ENCODE peak calls at places on chromosomes 5 and 9, in six cellular contexts. One of them, this sample, is unnamed.

GRCh38 chr5:150279618-150280017 is 10.0 kb downstream of the CAMK2A start:
- DNase-seq in psoas muscle: no peak
- DNase-seq in HAP-1: no peak
- DNase-seq in HS-27A: no peak
- DNase-seq in glutamatergic neuron: no peak
- DNase-seq in left cardiac atrium: no peak
- DNase-seq in this sample: peak; percentile 51

GRCh38 chr5:139638090-139638735 is 9.9 kb upstream of the CXXC5 start:
- DNase-seq in HAP-1: no peak
- DNase-seq in glutamatergic neuron: peak; percentile 88
- DNase-seq in HS-27A: no peak
- DNase-seq in psoas muscle: peak; percentile 96
- DNase-seq in left cardiac atrium: peak; percentile 87
- DNase-seq in this sample: peak; percentile 87

GRCh38 chr5:96476654-96477053 is 43.6 kb upstream of the PCSK1 start:
- DNase-seq in psoas muscle: no peak
- DNase-seq in HAP-1: no peak
- DNase-seq in glutamatergic neuron: no peak
- DNase-seq in left cardiac atrium: no peak
- DNase-seq in HS-27A: no peak
- DNase-seq in this sample: no peak

GRCh38 chr5:132019857-132020555 is 8.5 kb upstream of the ACSL6 start:
- DNase-seq in psoas muscle: no peak
- DNase-seq in HAP-1: no peak
- DNase-seq in HS-27A: no peak
- DNase-seq in left cardiac atrium: no peak
- DNase-seq in glutamatergic neuron: no peak
- DNase-seq in this sample: no peak

GRCh38 chr5:130549884-130550552 is 615.0 kb downstream of the HINT1 start:
- DNase-seq in glutamatergic neuron: no peak
- DNase-seq in HS-27A: peak; percentile 56
- DNase-seq in psoas muscle: no peak
- DNase-seq in HAP-1: no peak
- DNase-seq in left cardiac atrium: peak; percentile 19
- DNase-seq in this sample: peak; percentile 23

GRCh38 chr9:136854113-136854841 is 2.1 kb downstream of the MAMDC4 start:
- DNase-seq in glutamatergic neuron: peak; percentile 18
- DNase-seq in HAP-1: no peak
- DNase-seq in left cardiac atrium: peak; percentile 26
- DNase-seq in psoas muscle: peak; percentile 54
- DNase-seq in HS-27A: no peak
- DNase-seq in this sample: peak; percentile 31

GRCh38 chr5:67414712-67415111 is 218.1 kb upstream of the CD180 start:
- DNase-seq in glutamatergic neuron: no peak
- DNase-seq in left cardiac atrium: no peak
- DNase-seq in HAP-1: no peak
- DNase-seq in psoas muscle: no peak
- DNase-seq in HS-27A: no peak
- DNase-seq in this sample: no peak

GRCh38 chr5:142834504-142834903 is 64.3 kb downstream of the ARHGAP26 start:
- DNase-seq in HAP-1: no peak
- DNase-seq in left cardiac atrium: no peak
- DNase-seq in glutamatergic neuron: no peak
- DNase-seq in psoas muscle: no peak
- DNase-seq in HS-27A: no peak
- DNase-seq in this sample: no peak

GRCh38 chr5:10637944-10638343 is 74.1 kb downstream of the ANKRD33B start:
- DNase-seq in glutamatergic neuron: no peak
- DNase-seq in HS-27A: no peak
- DNase-seq in psoas muscle: no peak
- DNase-seq in left cardiac atrium: no peak
- DNase-seq in HAP-1: no peak
- DNase-seq in this sample: no peak

GRCh38 chr5:123813937-123814624 is 302.1 kb downstream of the CSNK1G3 start:
- DNase-seq in glutamatergic neuron: no peak
- DNase-seq in psoas muscle: no peak
- DNase-seq in left cardiac atrium: no peak
- DNase-seq in HAP-1: peak; percentile 23
- DNase-seq in HS-27A: no peak
- DNase-seq in this sample: no peak

GRCh38 chr9:78298046-78298511 is 1.2 kb downstream of the PSAT1 start:
- DNase-seq in left cardiac atrium: no peak
- DNase-seq in HAP-1: peak; percentile 31
- DNase-seq in glutamatergic neuron: peak; percentile 41
- DNase-seq in psoas muscle: no peak
- DNase-seq in HS-27A: no peak
- DNase-seq in this sample: no peak

GRCh38 chr9:134781895-134782294 is 98.7 kb upstream of the FCN2 start:
- DNase-seq in HS-27A: no peak
- DNase-seq in glutamatergic neuron: peak; percentile 46
- DNase-seq in psoas muscle: no peak
- DNase-seq in HAP-1: no peak
- DNase-seq in left cardiac atrium: no peak
- DNase-seq in this sample: peak; percentile 61

GRCh38 chr5:154627711-154628678 is 127.2 kb upstream of the LARP1 start:
- DNase-seq in psoas muscle: no peak
- DNase-seq in HS-27A: no peak
- DNase-seq in left cardiac atrium: no peak
- DNase-seq in HAP-1: peak; percentile 82
- DNase-seq in glutamatergic neuron: no peak
- DNase-seq in this sample: no peak

GRCh38 chr9:37283730-37284235 is 138.7 kb upstream of the GRHPR start:
- DNase-seq in left cardiac atrium: no peak
- DNase-seq in glutamatergic neuron: no peak
- DNase-seq in HAP-1: peak; percentile 35
- DNase-seq in psoas muscle: no peak
- DNase-seq in HS-27A: no peak
- DNase-seq in this sample: no peak

GRCh38 chr5:74127377-74128338 is 501.7 kb downstream of the ARHGEF28 start:
- DNase-seq in left cardiac atrium: peak; percentile 40
- DNase-seq in glutamatergic neuron: no peak
- DNase-seq in HS-27A: no peak
- DNase-seq in HAP-1: no peak
- DNase-seq in psoas muscle: no peak
- DNase-seq in this sample: peak; percentile 57

GRCh38 chr9:135296783-135297715 is 182.5 kb upstream of the PPP1R26 start:
- DNase-seq in HS-27A: no peak
- DNase-seq in glutamatergic neuron: no peak
- DNase-seq in HAP-1: no peak
- DNase-seq in left cardiac atrium: no peak
- DNase-seq in psoas muscle: no peak
- DNase-seq in this sample: no peak

GRCh38 chr5:50958852-50959457 is 292.5 kb downstream of the PARP8 start:
- DNase-seq in left cardiac atrium: no peak
- DNase-seq in HS-27A: no peak
- DNase-seq in HAP-1: peak; percentile 63
- DNase-seq in psoas muscle: no peak
- DNase-seq in glutamatergic neuron: no peak
- DNase-seq in this sample: no peak

GRCh38 chr5:146507428-146507827 is 8.6 kb downstream of the GPR151 start:
- DNase-seq in HAP-1: no peak
- DNase-seq in HS-27A: no peak
- DNase-seq in psoas muscle: no peak
- DNase-seq in glutamatergic neuron: no peak
- DNase-seq in left cardiac atrium: no peak
- DNase-seq in this sample: no peak

GRCh38 chr5:147968855-147969254 is 62.5 kb upstream of the C5orf46 start:
- DNase-seq in HS-27A: no peak
- DNase-seq in left cardiac atrium: no peak
- DNase-seq in glutamatergic neuron: no peak
- DNase-seq in HAP-1: no peak
- DNase-seq in psoas muscle: no peak
- DNase-seq in this sample: no peak

GRCh38 chr5:135236187-135236835 is 162.7 kb downstream of the MACROH2A1 start:
- DNase-seq in left cardiac atrium: no peak
- DNase-seq in HAP-1: no peak
- DNase-seq in psoas muscle: no peak
- DNase-seq in HS-27A: no peak
- DNase-seq in glutamatergic neuron: peak; percentile 5
- DNase-seq in this sample: no peak

GRCh38 chr5:93598141-93598996 is 15.3 kb downstream of the NR2F1 start:
- DNase-seq in HAP-1: no peak
- DNase-seq in psoas muscle: no peak
- DNase-seq in left cardiac atrium: no peak
- DNase-seq in HS-27A: no peak
- DNase-seq in glutamatergic neuron: peak; percentile 27
- DNase-seq in this sample: peak; percentile 18